ENCODE peak calls at places on chromosome 22, in eight cellular contexts. A, N, M, L, R, K, P and J are unnamed samples.

GRCh38 chr22:20131593-20131855 is at the start of gene ZDHHC8:
- DNase-seq in R (peak; percentile 49), L (no peak), M (peak; percentile 31), N (no peak), P (peak; percentile 86), A (no peak), K (peak; percentile 49), J (no peak)

GRCh38 chr22:41664490-41664889 is 24.2 kb downstream of the SNU13 start:
- DNase-seq in A (no peak), K (no peak), R (no peak), N (no peak), M (no peak), P (no peak), L (no peak), J (no peak)

GRCh38 chr22:27692243-27692642 is 109.3 kb downstream of the MN1 start:
- DNase-seq in A (no peak), P (no peak), L (no peak), M (no peak), R (no peak), K (no peak), N (no peak), J (no peak)

GRCh38 chr22:32591620-32592019 is 117.0 kb downstream of the FBXO7 start:
- DNase-seq in P (no peak), M (no peak), K (no peak), N (no peak), A (no peak), L (no peak), R (no peak), J (no peak)

GRCh38 chr22:37267661-37268413 is 14.5 kb upstream of the CYTH4 start:
- DNase-seq in P (peak; percentile 78), L (no peak), R (no peak), A (no peak), N (no peak), M (no peak), K (no peak), J (no peak)

GRCh38 chr22:19232620-19233019 is 54.1 kb upstream of the SLC25A1 start:
- DNase-seq in A (no peak), P (no peak), M (no peak), R (no peak), N (peak; percentile 8), L (no peak), K (no peak), J (no peak)

GRCh38 chr22:20752104-20752741 is 21.7 kb upstream of the SERPIND1 start:
- DNase-seq in K (no peak), R (no peak), P (no peak), M (no peak), N (no peak), L (no peak), A (no peak), J (no peak)

GRCh38 chr22:26847046-26847445 is 189.7 kb downstream of the MIAT start:
- DNase-seq in N (no peak), A (no peak), R (no peak), P (no peak), M (no peak), K (no peak), L (no peak), J (no peak)

GRCh38 chr22:23113067-23113846 is 28.5 kb downstream of the RSPH14 start:
- DNase-seq in P (no peak), R (no peak), A (no peak), M (no peak), K (no peak), N (no peak), L (no peak), J (no peak)

GRCh38 chr22:46519377-46519776 is 18.0 kb downstream of the CELSR1 start:
- DNase-seq in R (no peak), N (no peak), A (no peak), L (no peak), P (no peak), M (no peak), K (no peak), J (no peak)

GRCh38 chr22:46516638-46517037 is 20.8 kb downstream of the CELSR1 start:
- DNase-seq in N (no peak), M (no peak), A (no peak), P (no peak), L (peak; percentile 55), R (no peak), K (no peak), J (no peak)

GRCh38 chr22:46518038-46518437 is 19.4 kb downstream of the CELSR1 start:
- DNase-seq in M (no peak), R (no peak), P (no peak), K (no peak), A (no peak), L (peak; percentile 45), N (no peak), J (no peak)

GRCh38 chr22:46517255-46517761 is 20.1 kb downstream of the CELSR1 start:
- DNase-seq in R (no peak), N (peak; percentile 88), A (no peak), L (peak; percentile 63), M (no peak), K (no peak), P (no peak), J (no peak)

DNA sequence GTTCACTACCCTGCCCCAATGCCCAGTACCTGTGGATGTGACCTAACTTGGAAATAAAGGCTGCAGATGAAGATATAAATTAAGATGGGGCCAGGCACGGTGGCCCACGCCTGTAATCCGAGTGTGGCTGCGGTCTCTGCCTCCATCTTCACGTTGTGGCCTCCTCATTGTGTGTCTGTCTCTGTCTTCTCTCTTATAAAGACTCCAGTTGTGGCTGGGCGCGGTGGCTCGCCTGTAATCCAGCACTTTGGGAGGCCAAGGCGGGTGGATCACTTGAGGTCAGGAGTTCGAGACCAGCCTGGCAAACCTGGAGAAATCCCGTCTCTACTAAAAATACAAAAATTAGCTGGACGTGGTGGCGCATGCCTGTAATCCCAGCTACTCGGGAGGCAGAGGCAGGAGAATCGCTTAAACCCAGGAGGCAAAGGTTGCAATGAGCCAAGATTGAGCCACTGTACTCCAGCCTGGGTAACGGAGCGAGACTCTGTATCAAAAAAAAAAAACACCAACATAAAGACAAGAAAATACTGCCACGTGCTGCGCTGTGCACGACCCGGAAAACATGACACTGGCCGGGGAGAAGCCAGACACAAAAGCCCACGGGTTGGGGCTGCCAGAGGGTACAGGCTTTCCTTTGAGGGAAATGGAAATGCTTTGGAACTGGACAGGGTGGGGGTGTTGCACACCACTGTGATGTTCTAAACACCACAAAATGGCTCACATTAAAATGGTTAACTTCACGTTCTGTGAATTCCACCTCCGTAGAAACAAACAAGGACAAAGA is 18.7 kb downstream of the CELSR1 start:
- DNase-seq in M (no peak), N (no peak), L (no peak), K (no peak), A (no peak), R (no peak), P (no peak), J (no peak)
- TF ChIP-seq POLR2AphosphoS5 in M (no peak), N (no peak), L (no peak), K (no peak), A (no peak), R (no peak), P (no peak), J (no peak)

GRCh38 chr22:50304528-50305392 is 2.7 kb downstream of the PLXNB2 start:
- DNase-seq in L (no peak), N (no peak), M (peak; percentile 65), K (peak; percentile 56), R (peak; percentile 88), P (no peak), A (no peak), J (peak; percentile 80)

GRCh38 chr22:50306753-50307749 is at the start of gene PLXNB2:
- DNase-seq in L (no peak), P (no peak), A (peak; percentile 56), K (peak; percentile 85), M (peak; percentile 82), R (peak; percentile 84), N (peak; percentile 76), J (peak; percentile 93)

GRCh38 chr22:50303848-50304527 is 3.5 kb downstream of the PLXNB2 start:
- DNase-seq in P (no peak), A (no peak), K (peak; percentile 72), N (no peak), R (peak; percentile 79), M (peak; percentile 67), L (no peak), J (peak; percentile 88)

GRCh38 chr22:50305393-50305657 is 2.1 kb downstream of the PLXNB2 start:
- DNase-seq in N (no peak), P (no peak), L (no peak), R (no peak), M (no peak), A (no peak), K (no peak), J (no peak)

DNA sequence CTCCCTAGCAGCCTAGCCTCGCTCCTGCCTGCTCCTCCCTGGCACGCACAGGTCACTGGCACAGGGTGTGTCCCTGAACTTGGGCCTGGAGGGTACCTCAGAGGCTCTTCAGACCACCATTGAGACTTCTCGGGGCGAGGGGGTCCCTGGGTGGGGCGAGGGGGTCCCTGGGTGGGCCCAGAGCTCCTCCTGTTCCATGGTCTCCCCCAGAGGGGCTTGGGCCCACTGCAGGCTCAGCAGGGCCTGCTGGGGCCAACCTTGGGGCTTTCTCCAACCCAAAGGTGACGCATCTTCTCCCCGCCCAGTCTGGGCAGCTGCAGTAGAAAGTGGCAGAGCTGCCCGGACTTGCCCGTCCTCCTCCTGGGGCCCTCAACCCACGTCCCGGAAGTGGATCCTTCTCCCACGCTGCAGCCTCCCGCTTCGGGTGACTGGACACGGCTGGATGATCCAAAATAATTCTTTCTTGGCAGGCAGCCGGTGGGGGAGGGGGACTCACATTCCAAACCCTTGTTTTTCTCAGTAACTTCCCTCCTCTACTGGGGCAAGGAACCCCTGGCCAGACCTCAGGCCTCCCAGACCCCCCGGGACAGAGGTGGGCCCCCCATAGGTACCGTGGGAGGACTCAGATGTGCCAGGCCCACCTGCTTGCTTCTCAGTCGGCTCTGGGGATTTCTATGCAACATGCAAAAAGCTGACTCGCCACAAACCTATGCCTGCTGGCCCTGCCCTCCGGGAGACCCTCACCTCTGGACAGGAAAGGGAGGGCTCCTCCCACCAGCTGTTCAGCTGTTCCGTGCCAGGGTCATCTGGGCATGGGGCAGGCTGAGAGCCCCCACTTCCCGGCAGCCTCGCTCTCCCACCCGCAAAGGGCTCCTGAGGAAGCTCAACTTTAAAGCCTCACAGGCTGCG is 1.5 kb downstream of the PLXNB2 start:
- DNase-seq in P (no peak), K (peak; percentile 89), M (peak; percentile 92), N (peak; percentile 83), L (peak; percentile 90), R (peak; percentile 88), A (peak; percentile 66), J (peak; percentile 93)
- TF ChIP-seq POLR2A in P (no peak), K (peak; percentile 81), M (peak; percentile 28), N (peak; percentile 53), L (no peak), R (no peak), A (no peak), J (peak; percentile 42)

DNA sequence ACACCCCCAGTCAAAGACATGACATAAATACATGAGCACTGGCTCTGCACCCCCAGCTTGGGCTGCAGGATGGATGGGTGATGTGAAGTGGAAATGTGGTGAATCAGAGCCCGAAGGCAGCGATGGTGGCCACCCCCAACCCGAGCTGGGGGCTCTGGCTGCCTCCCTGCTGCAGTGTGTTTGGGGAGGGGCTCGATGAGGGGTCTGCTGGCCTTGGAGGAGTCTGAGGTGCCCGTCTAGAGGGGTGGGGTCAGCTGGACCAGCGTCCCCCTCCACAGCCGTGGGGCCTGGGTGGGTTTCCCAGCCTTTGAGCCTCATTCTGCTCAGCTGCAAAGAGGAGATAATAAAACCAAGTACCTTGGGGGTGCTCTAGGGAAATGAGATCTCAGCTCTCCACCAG is 59.4 kb downstream of the MPPED1 start:
- DNase-seq in K (no peak), P (peak; percentile 41), M (no peak), A (no peak), L (no peak), R (no peak), N (no peak), J (no peak)
- H3K4me1 ChIP-seq in K (no peaks in the 10 kb centered on the region), P (no peaks in the 10 kb centered on the region), M (no peaks in the 10 kb centered on the region), A (no peaks in the 10 kb centered on the region), L (no peaks in the 10 kb centered on the region), R (no peaks in the 10 kb centered on the region), N (no peaks in the 10 kb centered on the region), J (no peaks in the 10 kb centered on the region)

GRCh38 chr22:49561976-49562375 is 265.7 kb downstream of the BRD1 start:
- DNase-seq in P (no peak), L (peak; percentile 19), N (no peak), R (peak; percentile 16), K (no peak), A (no peak), M (peak; percentile 18), J (no peak)
- TF ChIP-seq POLR2AphosphoS5 in P (no peak), L (no peak), N (no peak), R (no peak), K (no peak), A (no peak), M (no peak), J (no peak)